ENCODE peak calls at places on chromosome 18, in five cellular contexts. One of them, this sample, is unnamed.

GRCh38 chr18:35122586-35123224 is 81.5 kb downstream of the MAPRE2 start:
- DNase-seq in substantia nigra: peak
- DNase-seq in posterior cingulate gyrus: peak
- DNase-seq in HS-5: no peak
- DNase-seq in sigmoid colon: no peak
- DNase-seq in this sample: peak

GRCh38 chr18:58394046-58394445 is 234.8 kb downstream of the ALPK2 start:
- DNase-seq in substantia nigra: no peak
- DNase-seq in posterior cingulate gyrus: no peak
- DNase-seq in HS-5: no peak
- DNase-seq in sigmoid colon: no peak
- DNase-seq in this sample: no peak

GRCh38 chr18:28331551-28331950 is 154.6 kb upstream of the CDH2 start:
- DNase-seq in substantia nigra: no peak
- DNase-seq in posterior cingulate gyrus: no peak
- DNase-seq in HS-5: no peak
- DNase-seq in sigmoid colon: no peak
- DNase-seq in this sample: peak

GRCh38 chr18:78751664-78752063 is 228.0 kb upstream of the SALL3 start:
- DNase-seq in substantia nigra: no peak
- DNase-seq in posterior cingulate gyrus: no peak
- DNase-seq in HS-5: no peak
- DNase-seq in sigmoid colon: no peak
- DNase-seq in this sample: no peak

GRCh38 chr18:47749195-47749973 is 181.1 kb downstream of the SMAD2 start:
- DNase-seq in substantia nigra: peak
- DNase-seq in posterior cingulate gyrus: peak
- DNase-seq in HS-5: no peak
- DNase-seq in sigmoid colon: peak
- DNase-seq in this sample: peak

GRCh38 chr18:79630266-79631095 is 49.1 kb upstream of the CTDP1 start:
- DNase-seq in substantia nigra: no peak
- DNase-seq in posterior cingulate gyrus: peak
- DNase-seq in HS-5: no peak
- DNase-seq in sigmoid colon: no peak
- DNase-seq in this sample: no peak

GRCh38 chr18:75521808-75522207 is 94.3 kb upstream of the SMIM21 start:
- DNase-seq in substantia nigra: no peak
- DNase-seq in posterior cingulate gyrus: no peak
- DNase-seq in HS-5: no peak
- DNase-seq in sigmoid colon: no peak
- DNase-seq in this sample: no peak

GRCh38 chr18:63887424-63887823 is at the start of gene SERPINB2:
- DNase-seq in substantia nigra: no peak
- DNase-seq in posterior cingulate gyrus: no peak
- DNase-seq in HS-5: peak
- DNase-seq in sigmoid colon: no peak
- DNase-seq in this sample: no peak

GRCh38 chr18:76955529-76956170 is 133.3 kb downstream of the ZNF236 start:
- DNase-seq in substantia nigra: no peak
- DNase-seq in posterior cingulate gyrus: no peak
- DNase-seq in HS-5: no peak
- DNase-seq in sigmoid colon: no peak
- DNase-seq in this sample: no peak

GRCh38 chr18:42893991-42894390 is 221.5 kb downstream of the RIT2 start:
- DNase-seq in substantia nigra: no peak
- DNase-seq in posterior cingulate gyrus: no peak
- DNase-seq in HS-5: no peak
- DNase-seq in sigmoid colon: no peak
- DNase-seq in this sample: no peak

GRCh38 chr18:53421869-53422268 is 802.6 kb downstream of the MBD2 start:
- DNase-seq in substantia nigra: no peak
- DNase-seq in posterior cingulate gyrus: no peak
- DNase-seq in HS-5: no peak
- DNase-seq in sigmoid colon: no peak
- DNase-seq in this sample: no peak

GRCh38 chr18:2961828-2962227 is 51.1 kb downstream of the LPIN2 start:
- DNase-seq in substantia nigra: no peak
- DNase-seq in posterior cingulate gyrus: no peak
- DNase-seq in HS-5: no peak
- DNase-seq in sigmoid colon: no peak
- DNase-seq in this sample: no peak